ENCODE peak calls at places on chromosome 7, in nine cellular contexts. J is lower leg skin; U is stimulated activated CD8-positive, alpha-beta memory T cell treated with anti-CD3 and anti-CD28 coated beads, Interleukin-15, amount 100 ng/mL, for 1 hour; H is colonic mucosa; K is fibroblast of lung; M is mucosa of descending colon; X is frontal cortex; I is astrocyte of the spinal cord; S is GM10248. N is an unnamed sample.

GRCh38 chr7:86926732-86927131 is 132.7 kb downstream of the ELAPOR2 start:
- DNase-seq in J (no peak), U (no peak), H (peak), K (peak), M (no peak), X (peak), I (peak), S (peak), N (no peak)

GRCh38 chr7:92836489-92837213 is at the start of gene CDK6:
- DNase-seq in J (peak), U (no peak), H (peak), K (peak), M (peak), X (peak), I (peak), S (peak), N (peak)

GRCh38 chr7:83732305-83732704 is 83.4 kb upstream of the SEMA3E start:
- DNase-seq in J (no peak), U (no peak), H (no peak), K (peak), M (no peak), X (no peak), I (peak), S (no peak), N (no peak)

GRCh38 chr7:101905203-101905865 is 87.9 kb downstream of the CUX1 start:
- DNase-seq in J (no peak), U (no peak), H (no peak), K (no peak), M (no peak), X (no peak), I (no peak), S (no peak), N (no peak)

GRCh38 chr7:2403718-2404648 is 572 bp downstream of the CHST12 start:
- DNase-seq in J (no peak), U (no peak), H (peak), K (peak), M (peak), X (peak), I (peak), S (no peak), N (no peak)

GRCh38 chr7:36079446-36080025 is 73.5 kb upstream of the EEPD1 start:
- DNase-seq in J (peak), U (no peak), H (no peak), K (no peak), M (no peak), X (no peak), I (no peak), S (no peak), N (no peak)

GRCh38 chr7:86913709-86914108 is 145.7 kb downstream of the ELAPOR2 start:
- DNase-seq in J (no peak), U (no peak), H (no peak), K (no peak), M (no peak), X (no peak), I (peak), S (no peak), N (no peak)

GRCh38 chr7:137834552-137834951 is 12.2 kb downstream of the DGKI start:
- DNase-seq in J (no peak), U (no peak), H (no peak), K (no peak), M (no peak), X (no peak), I (no peak), S (no peak), N (no peak)

GRCh38 chr7:139358541-139359365 is 941 bp upstream of the LUC7L2 start:
- DNase-seq in J (peak), U (peak), H (no peak), K (peak), M (peak), X (peak), I (peak), S (no peak), N (peak)

GRCh38 chr7:19464241-19464640 is 244.6 kb downstream of the POLR1F start:
- DNase-seq in J (no peak), U (no peak), H (no peak), K (no peak), M (no peak), X (no peak), I (peak), S (no peak), N (no peak)

GRCh38 chr7:155856656-155857055 is 44.4 kb upstream of the SHH start:
- DNase-seq in J (peak), U (no peak), H (peak), K (no peak), M (no peak), X (no peak), I (no peak), S (no peak), N (no peak)

GRCh38 chr7:121401896-121402295 is 5.8 kb upstream of the FAM3C start:
- DNase-seq in J (no peak), U (no peak), H (no peak), K (peak), M (no peak), X (no peak), I (no peak), S (no peak), N (no peak)

GRCh38 chr7:30912454-30912985 is 867 bp downstream of the AQP1 start:
- DNase-seq in J (no peak), U (no peak), H (no peak), K (no peak), M (peak), X (no peak), I (no peak), S (no peak), N (no peak)

GRCh38 chr7:99127636-99128035 is 16.3 kb downstream of the SMURF1 start:
- DNase-seq in J (no peak), U (no peak), H (no peak), K (peak), M (no peak), X (no peak), I (no peak), S (no peak), N (no peak)

GRCh38 chr7:39413866-39414668 is 152.1 kb upstream of the YAE1 start:
- DNase-seq in J (no peak), U (no peak), H (peak), K (peak), M (peak), X (peak), I (peak), S (peak), N (peak)

GRCh38 chr7:8511810-8512209 is 78.4 kb downstream of the NXPH1 start:
- DNase-seq in J (no peak), U (no peak), H (no peak), K (no peak), M (no peak), X (no peak), I (no peak), S (no peak), N (no peak)

GRCh38 chr7:39952378-39952777 is 2.3 kb downstream of the CDK13 start:
- DNase-seq in J (no peak), U (no peak), H (no peak), K (peak), M (no peak), X (no peak), I (peak), S (no peak), N (no peak)

GRCh38 chr7:121406-121805 is 71.0 kb upstream of the FAM20C start:
- DNase-seq in J (no peak), U (no peak), H (no peak), K (no peak), M (no peak), X (no peak), I (no peak), S (no peak), N (no peak)

GRCh38 chr7:90231304-90231703 is 13.7 kb upstream of the CFAP69 start:
- DNase-seq in J (no peak), U (no peak), H (no peak), K (no peak), M (no peak), X (no peak), I (no peak), S (no peak), N (no peak)

GRCh38 chr7:94635687-94636086 is 20.2 kb downstream of the SGCE start:
- DNase-seq in J (no peak), U (no peak), H (no peak), K (no peak), M (no peak), X (no peak), I (no peak), S (no peak), N (no peak)

GRCh38 chr7:16647435-16647960 is 1.5 kb downstream of the BZW2 start:
- DNase-seq in J (no peak), U (no peak), H (no peak), K (peak), M (no peak), X (no peak), I (peak), S (no peak), N (no peak)

GRCh38 chr7:5020098-5020497 is 25.6 kb upstream of the RBAK start:
- DNase-seq in J (peak), U (no peak), H (no peak), K (no peak), M (no peak), X (no peak), I (no peak), S (no peak), N (no peak)

GRCh38 chr7:50530771-50531170 is 34.4 kb downstream of the DDC start:
- DNase-seq in J (no peak), U (no peak), H (no peak), K (no peak), M (no peak), X (no peak), I (no peak), S (no peak), N (no peak)

GRCh38 chr7:116736927-116737715 is 65.1 kb downstream of the MET start:
- DNase-seq in J (no peak), U (no peak), H (no peak), K (peak), M (no peak), X (no peak), I (peak), S (no peak), N (no peak)

GRCh38 chr7:16357921-16358320 is 63.4 kb downstream of the CRPPA start:
- DNase-seq in J (no peak), U (no peak), H (peak), K (no peak), M (peak), X (no peak), I (no peak), S (no peak), N (no peak)

GRCh38 chr7:30253796-30254165 is 30.6 kb upstream of the ZNRF2 start:
- DNase-seq in J (no peak), U (no peak), H (no peak), K (no peak), M (no peak), X (no peak), I (no peak), S (no peak), N (no peak)

GRCh38 chr7:112484671-112485097 is 3.9 kb downstream of the LSMEM1 start:
- DNase-seq in J (no peak), U (no peak), H (no peak), K (peak), M (no peak), X (no peak), I (peak), S (no peak), N (no peak)

GRCh38 chr7:23469150-23469960 is 936 bp downstream of the IGF2BP3 start:
- DNase-seq in J (no peak), U (no peak), H (no peak), K (no peak), M (peak), X (no peak), I (no peak), S (peak), N (peak)

GRCh38 chr7:2517004-2517403 is 2.6 kb upstream of the LFNG start:
- DNase-seq in J (no peak), U (no peak), H (no peak), K (peak), M (no peak), X (no peak), I (peak), S (no peak), N (no peak)

GRCh38 chr7:2278026-2278425 is 36.0 kb downstream of the NUDT1 start:
- DNase-seq in J (no peak), U (no peak), H (no peak), K (no peak), M (no peak), X (no peak), I (no peak), S (no peak), N (no peak)

N was measured in GM06990.